ENCODE peak calls at places on chromosomes 6 and 20, in six cellular contexts. S is uterus, U is lower leg skin, B is H54, Q is adrenal gland, N is tibial nerve. H is an unnamed sample.

GRCh38 chr6:109561844-109562243 is 78.8 kb upstream of the ZBTB24 start:
- DNase-seq in B (no peak), N (no peak), S (no peak), Q (no peak), U (no peak), H (no peak)

GRCh38 chr6:70314240-70314639 is 11.4 kb upstream of the COL9A1 start:
- DNase-seq in N (peak), B (no peak), Q (no peak), U (no peak), S (no peak), H (no peak)

GRCh38 chr6:125868252-125868651 is 77.5 kb downstream of the NCOA7 start:
- DNase-seq in B (no peak), Q (no peak), S (no peak), U (no peak), N (no peak), H (no peak)

GRCh38 chr20:419556-420168 is 11.6 kb downstream of the RBCK1 start:
- DNase-seq in B (no peak), S (no peak), U (no peak), N (no peak), Q (no peak), H (no peak)

GRCh38 chr6:96470296-96470695 is 51.3 kb upstream of the UFL1 start:
- DNase-seq in U (no peak), S (no peak), N (no peak), B (no peak), Q (no peak), H (no peak)

GRCh38 chr20:25281541-25281991 is 33.7 kb downstream of the PYGB start:
- DNase-seq in Q (peak), N (no peak), S (peak), B (no peak), U (peak), H (no peak)

GRCh38 chr20:22562620-22563019 is 21.8 kb downstream of the FOXA2 start:
- DNase-seq in N (no peak), S (no peak), Q (no peak), B (no peak), U (no peak), H (no peak)

GRCh38 chr6:70524721-70525286 is 41.9 kb upstream of the SDHAF4 start:
- DNase-seq in U (no peak), N (no peak), S (no peak), Q (no peak), B (no peak), H (no peak)

GRCh38 chr6:35014786-35015185 is 125.7 kb downstream of the ANKS1A start:
- DNase-seq in Q (no peak), N (no peak), U (no peak), B (peak), S (no peak), H (no peak)

GRCh38 chr20:24146231-24146634 is 157.7 kb upstream of the GGTLC1 start:
- DNase-seq in S (no peak), B (no peak), N (no peak), U (no peak), Q (no peak), H (no peak)

GRCh38 chr6:149318581-149319286 is 1.2 kb downstream of the TAB2 start:
- DNase-seq in S (no peak), U (no peak), Q (no peak), N (no peak), B (no peak), H (peak)

GRCh38 chr20:10076126-10077080 is 41.6 kb downstream of the ANKEF1 start:
- DNase-seq in S (no peak), N (no peak), U (no peak), Q (no peak), B (no peak), H (no peak)

GRCh38 chr20:10079964-10080363 is 45.2 kb downstream of the ANKEF1 start:
- DNase-seq in U (no peak), Q (no peak), S (no peak), N (no peak), B (no peak), H (no peak)

GRCh38 chr20:10077081-10077471 is 42.3 kb downstream of the ANKEF1 start:
- DNase-seq in B (no peak), Q (no peak), S (no peak), U (no peak), N (no peak), H (peak)

GRCh38 chr20:10078403-10078802 is 43.6 kb downstream of the ANKEF1 start:
- DNase-seq in S (no peak), N (no peak), Q (no peak), B (no peak), U (no peak), H (no peak)

DNA sequence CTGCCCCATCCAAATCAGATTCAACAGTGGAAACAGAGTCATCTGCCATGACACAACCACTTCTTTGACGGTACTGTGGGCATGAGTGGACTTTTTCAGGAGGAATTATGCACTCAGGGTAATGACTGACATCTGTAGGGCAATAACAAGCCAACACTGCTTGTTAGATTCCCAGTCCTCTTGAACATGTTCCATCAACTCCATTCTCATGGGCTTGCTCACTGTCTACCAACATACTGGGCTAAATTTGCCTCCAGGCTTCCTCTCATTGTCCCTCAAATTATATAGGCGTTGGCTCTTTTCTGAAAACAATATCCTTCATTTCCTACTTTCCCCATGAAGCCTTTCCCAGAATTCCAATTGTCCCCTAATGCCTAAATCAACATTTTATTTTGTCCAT is 43.1 kb downstream of the ANKEF1 start:
- DNase-seq in B (no peak), S (no peak), N (no peak), Q (no peak), U (no peak), H (no peak)
- TF ChIP-seq POLR2A in B (no peak), S (no peak), N (no peak), Q (no peak), U (no peak), H (no peak)

GRCh38 chr6:43797919-43798318 is 27.9 kb downstream of the VEGFA start:
- DNase-seq in N (no peak), S (no peak), B (no peak), U (no peak), Q (no peak), H (no peak)

GRCh38 chr6:43799671-43800623 is 29.9 kb downstream of the VEGFA start:
- DNase-seq in S (no peak), Q (no peak), U (no peak), B (no peak), N (no peak), H (peak)

GRCh38 chr6:43796910-43797890 is 27.2 kb downstream of the VEGFA start:
- DNase-seq in N (no peak), S (no peak), U (no peak), B (no peak), Q (no peak), H (no peak)

GRCh38 chr6:43800746-43801488 is 30.9 kb downstream of the VEGFA start:
- DNase-seq in B (no peak), U (no peak), Q (no peak), N (no peak), S (no peak), H (no peak)

DNA sequence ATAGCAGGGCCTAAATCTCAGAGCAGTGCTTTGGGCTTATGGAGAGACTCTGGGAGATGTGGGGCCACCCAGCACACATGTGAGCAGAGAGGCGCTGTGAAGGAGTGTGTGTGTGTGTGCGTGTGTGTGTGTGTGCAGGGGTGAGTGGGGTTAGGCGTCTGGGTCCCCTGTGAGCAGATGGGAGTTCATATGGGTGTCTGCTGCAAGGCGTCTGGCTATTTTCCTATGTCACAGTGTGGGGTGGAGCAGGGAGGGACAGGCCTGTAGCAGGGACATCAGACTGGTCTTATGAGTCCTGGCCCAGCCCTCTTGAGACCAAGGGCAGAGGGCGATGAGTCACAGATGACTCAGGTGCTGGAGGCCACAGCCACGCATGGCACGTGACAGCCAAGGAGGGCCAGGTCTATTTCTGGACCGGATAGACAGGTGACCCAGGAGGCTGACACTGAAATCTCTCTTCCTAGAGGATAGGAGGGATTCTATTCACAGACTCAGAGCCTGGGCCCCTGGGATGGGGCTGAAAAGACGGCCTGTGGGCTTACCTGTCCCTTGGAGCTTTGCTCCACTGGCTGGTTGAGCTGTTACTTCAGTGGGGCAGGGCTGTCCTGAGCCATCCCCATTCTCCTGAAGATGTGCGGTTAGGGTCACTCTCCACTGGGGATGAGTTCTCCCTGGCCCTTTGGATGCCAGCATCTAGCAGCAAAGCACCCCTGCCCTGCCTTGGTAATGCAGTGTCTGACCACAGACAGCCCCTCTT is 28.9 kb downstream of the VEGFA start:
- DNase-seq in S (no peak), N (no peak), B (peak), Q (peak), U (no peak), H (peak)
- TF ChIP-seq POLR2A in S (no peak), N (no peak), B (no peak), Q (no peak), U (no peak), H (peak)

GRCh38 chr6:33080127-33081089 is 4.6 kb downstream of the HLA-DPB1 start:
- DNase-seq in Q (peak), B (no peak), U (peak), N (peak), S (peak), H (peak)
- TF ChIP-seq POLR2A in Q (peak), B (no peak), U (peak), N (peak), S (peak), H (peak)

DNA sequence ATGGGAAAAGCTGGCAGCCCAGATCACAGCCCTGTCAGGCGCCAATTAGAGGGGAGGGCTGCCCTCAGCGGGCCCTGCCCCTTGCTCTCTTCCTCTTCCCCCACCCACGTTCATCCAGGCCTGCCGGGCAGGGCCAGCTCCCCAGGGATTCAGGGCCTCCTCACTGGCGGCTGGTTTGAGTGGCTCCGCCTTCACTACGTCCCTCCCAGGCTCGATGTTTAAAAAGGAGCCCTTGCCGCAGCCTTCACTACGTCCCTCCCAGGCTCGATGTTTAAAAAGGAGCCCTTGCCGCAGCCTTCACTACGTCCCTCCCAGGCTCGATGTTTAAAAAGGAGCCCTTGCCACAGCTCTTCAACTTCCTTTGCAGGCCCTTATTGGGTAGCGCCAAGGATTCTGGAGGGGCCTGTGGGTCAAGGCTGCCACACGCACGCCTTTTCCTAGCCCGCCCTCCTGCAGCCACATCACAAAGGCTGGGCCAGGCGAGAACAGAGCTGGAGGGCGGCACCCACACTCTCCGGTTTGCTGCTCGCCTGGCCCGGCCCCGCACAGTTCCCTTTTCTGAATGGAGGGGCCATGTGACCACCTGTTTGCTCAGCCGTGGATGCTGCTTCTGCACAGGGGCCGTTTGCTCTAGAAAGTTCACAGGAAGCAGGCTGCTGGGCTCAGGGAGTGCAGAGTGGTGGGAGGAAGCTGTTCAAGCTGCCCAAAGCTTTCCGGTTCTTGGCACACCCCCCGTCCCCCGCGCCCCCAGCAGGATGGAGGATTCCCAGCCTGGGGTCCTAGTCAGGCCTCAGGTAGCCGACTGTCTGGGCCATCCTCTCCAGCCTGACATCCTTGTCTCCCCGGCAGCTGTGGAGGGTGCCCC is 1.6 kb downstream of the SLC17A9 start:
- DNase-seq in N (peak), B (no peak), S (peak), U (peak), Q (peak), H (peak)
- TF ChIP-seq POLR2A in N (peak), B (no peak), S (peak), U (no peak), Q (no peak), H (no peak)

GRCh38 chr6:37100740-37101139 is 69.2 kb upstream of the PIM1 start:
- DNase-seq in Q (no peak), S (no peak), N (no peak), U (no peak), B (no peak), H (no peak)

GRCh38 chr6:37103169-37104039 is 66.5 kb upstream of the PIM1 start:
- DNase-seq in B (peak), N (peak), Q (peak), S (peak), U (peak), H (peak)

GRCh38 chr6:37101991-37102298 is 68.0 kb upstream of the PIM1 start:
- DNase-seq in S (no peak), U (no peak), B (no peak), Q (no peak), N (no peak), H (no peak)

GRCh38 chr6:37104935-37105781 is 64.8 kb upstream of the PIM1 start:
- DNase-seq in U (no peak), Q (no peak), B (no peak), N (no peak), S (no peak), H (peak)

GRCh38 chr6:37102299-37103168 is 67.4 kb upstream of the PIM1 start:
- DNase-seq in N (peak), S (peak), B (peak), Q (peak), U (peak), H (peak)
- TF ChIP-seq POLR2A in N (peak), S (peak), B (peak), Q (no peak), U (no peak), H (peak)

GRCh38 chr20:36574278-36575065 is 1.1 kb downstream of the TGIF2 start:
- DNase-seq in B (no peak), N (no peak), U (peak), S (peak), Q (peak), H (peak)

GRCh38 chr20:36575066-36575743 is 1.8 kb downstream of the TGIF2 start:
- DNase-seq in U (peak), S (peak), B (peak), N (peak), Q (peak), H (peak)

GRCh38 chr20:36582322-36582721 is 8.9 kb downstream of the TGIF2 start:
- DNase-seq in N (no peak), Q (no peak), U (no peak), B (no peak), S (no peak), H (no peak)

GRCh38 chr20:36579996-36580545 is 6.7 kb downstream of the TGIF2 start:
- DNase-seq in U (no peak), N (no peak), Q (no peak), B (no peak), S (peak), H (no peak)

DNA sequence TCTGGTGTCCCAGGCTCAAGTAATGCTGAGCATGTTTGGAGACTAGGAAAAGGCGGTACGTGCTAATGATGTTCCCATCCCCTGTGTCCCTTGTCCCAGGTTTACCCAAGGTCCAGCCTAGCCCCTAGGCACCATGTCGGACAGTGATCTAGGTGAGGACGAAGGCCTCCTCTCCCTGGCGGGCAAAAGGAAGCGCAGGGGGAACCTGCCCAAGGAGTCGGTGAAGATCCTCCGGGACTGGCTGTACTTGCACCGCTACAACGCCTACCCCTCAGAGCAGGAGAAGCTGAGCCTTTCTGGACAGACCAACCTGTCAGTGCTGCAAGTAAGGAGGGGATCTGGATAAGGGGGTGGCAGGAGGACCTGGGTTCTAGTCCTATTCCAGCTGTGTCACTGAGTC is 5.2 kb downstream of the TGIF2 start:
- DNase-seq in B (no peak), Q (no peak), S (no peak), U (no peak), N (no peak), H (no peak)
- TF ChIP-seq POLR2A in B (no peak), Q (no peak), S (no peak), U (no peak), N (no peak), H (no peak)

DNA sequence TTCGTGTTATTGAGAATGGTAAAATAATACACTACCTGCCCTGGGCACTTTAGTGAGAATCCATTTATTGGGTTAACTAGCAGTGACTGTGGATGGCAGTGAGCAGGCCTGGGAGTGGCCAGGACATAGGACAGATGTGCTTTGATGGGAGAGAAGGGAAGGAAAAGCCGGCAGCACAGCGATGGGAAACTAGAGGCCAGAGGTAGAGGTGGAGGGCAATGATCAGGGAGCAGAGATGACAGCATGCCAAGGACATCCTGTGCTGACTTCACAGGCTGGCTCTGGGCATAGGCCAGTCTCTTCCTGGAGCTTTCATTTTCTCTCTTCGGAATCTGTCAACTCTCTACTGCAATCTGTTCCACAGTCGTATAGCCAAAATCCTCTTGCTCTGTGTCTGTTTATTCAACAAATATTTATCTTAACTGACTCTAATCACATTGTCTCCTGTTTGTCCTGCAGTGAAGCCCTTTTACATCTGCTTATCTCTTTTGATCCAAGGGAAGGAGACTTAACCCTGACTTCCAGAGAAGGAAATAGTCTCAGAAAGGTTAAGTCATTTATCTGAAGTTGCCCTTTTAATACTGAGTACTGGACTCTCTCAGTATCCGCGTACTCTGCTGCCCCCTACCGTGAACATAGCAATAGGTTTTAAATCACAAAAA is 18.4 kb upstream of the MMP24 start:
- DNase-seq in Q (peak), B (no peak), S (peak), N (peak), U (peak), H (peak)
- TF ChIP-seq POLR2A in Q (no peak), B (no peak), S (no peak), N (no peak), U (no peak), H (no peak)

GRCh38 chr6:113600556-113601339 is 256.4 kb upstream of the MARCKS start:
- DNase-seq in B (no peak), S (no peak), N (no peak), Q (no peak), U (no peak), H (no peak)
- TF ChIP-seq POLR2A in B (no peak), S (no peak), N (no peak), Q (no peak), U (no peak), H (no peak)

GRCh38 chr20:3209023-3209945 is at the start of gene ITPA:
- DNase-seq in U (peak), B (peak), S (peak), N (peak), Q (peak), H (peak)
- TF ChIP-seq POLR2A in U (no peak), B (peak), S (no peak), N (no peak), Q (no peak), H (peak)

GRCh38 chr6:21593927-21594421 is 423 bp downstream of the SOX4 start:
- DNase-seq in B (peak), S (peak), U (no peak), Q (peak), N (peak), H (peak)

GRCh38 chr6:21595265-21595950 is 1.9 kb downstream of the SOX4 start:
- DNase-seq in S (peak), U (peak), N (peak), Q (peak), B (no peak), H (peak)

GRCh38 chr6:21594427-21595264 is 1.1 kb downstream of the SOX4 start:
- DNase-seq in Q (peak), B (peak), N (peak), S (peak), U (peak), H (peak)

GRCh38 chr6:21592953-21593352 is 598 bp upstream of the SOX4 start:
- DNase-seq in U (no peak), N (no peak), S (no peak), Q (no peak), B (no peak), H (no peak)

GRCh38 chr6:21593412-21593926 is at the start of gene SOX4:
- DNase-seq in U (peak), S (peak), N (peak), Q (peak), B (peak), H (peak)
- TF ChIP-seq POLR2A in U (peak), S (peak), N (peak), Q (peak), B (peak), H (no peak)